ENCODE peak calls at places on chromosomes 7 and 10, in four cellular contexts. E is amniotic stem cell, A is H54, I is substantia nigra. T is an unnamed sample.

GRCh38 chr10:109891105-109891504 is 32.2 kb downstream of the XPNPEP1 start:
- DNase-seq in E (no peak), A (no peak), I (no peak), T (no peak)

GRCh38 chr10:75542084-75542483 is 110.7 kb downstream of the LRMDA start:
- DNase-seq in E (no peak), A (no peak), I (no peak), T (no peak)

GRCh38 chr7:141359740-141360413 is 191.3 kb upstream of the AGK start:
- DNase-seq in E (no peak), A (no peak), I (no peak), T (no peak)

GRCh38 chr7:158777793-158778192 is 51.5 kb downstream of the ESYT2 start:
- DNase-seq in E (no peak), A (no peak), I (no peak), T (no peak)

GRCh38 chr7:25263292-25263691 is 35.0 kb upstream of the NPVF start:
- DNase-seq in E (no peak), A (no peak), I (no peak), T (no peak)

GRCh38 chr7:35894721-35895120 is 93.9 kb downstream of the SEPTIN7 start:
- DNase-seq in E (no peak), A (no peak), I (no peak), T (no peak)

GRCh38 chr10:5829267-5829666 is 16.0 kb upstream of the GDI2 start:
- DNase-seq in E (no peak), A (no peak), I (no peak), T (no peak)

GRCh38 chr10:94673614-94674321 is 9.8 kb upstream of the CYP2C18 start:
- DNase-seq in E (no peak), A (no peak), I (no peak), T (no peak)

GRCh38 chr10:118820326-118821116 is 65.8 kb upstream of the CACUL1 start:
- DNase-seq in E (no peak), A (no peak), I (no peak), T (no peak)

GRCh38 chr7:8217200-8218068 is 44.5 kb downstream of the ICA1 start:
- DNase-seq in E (peak; percentile 48), A (peak; percentile 44), I (no peak), T (peak; percentile 55)

GRCh38 chr7:42972703-42973500 is 40.7 kb downstream of the MRPL32 start:
- DNase-seq in E (peak; percentile 24), A (peak; percentile 53), I (no peak), T (peak; percentile 32)

GRCh38 chr10:45373783-45374450 is at the start of gene ALOX5:
- DNase-seq in E (no peak), A (no peak), I (peak; percentile 41), T (no peak)

GRCh38 chr7:4706384-4707032 is 24.4 kb downstream of the FOXK1 start:
- DNase-seq in E (no peak), A (no peak), I (no peak), T (peak; percentile 75)

GRCh38 chr10:125064681-125065492 is 95.5 kb downstream of the CTBP2 start:
- DNase-seq in E (no peak), A (no peak), I (no peak), T (no peak)

GRCh38 chr10:5563991-5564536 is 39.3 kb downstream of the CALML3 start:
- DNase-seq in E (peak; percentile 30), A (peak; percentile 46), I (no peak), T (no peak)

T was measured in HTR-8/SVneo.